ENCODE peak calls at places on chromosome 10, in four cellular contexts. One of them, this sample, is unnamed. For H3K4me1, the result is how much of the 10 kb centered on the place peaks cover.

GRCh38 chr10:12707461-12708185 is 293.9 kb downstream of the CCDC3 start:
- DNase-seq in PC-3: peak
- DNase-seq in cardiac muscle cell: peak
- DNase-seq in IMR-90: peak
- DNase-seq in this sample: peak

GRCh38 chr10:90440870-90441269 is 417.0 kb downstream of the HTR7 start:
- DNase-seq in PC-3: no peak
- DNase-seq in cardiac muscle cell: no peak
- DNase-seq in IMR-90: no peak
- DNase-seq in this sample: no peak

GRCh38 chr10:72564596-72564995 is 61.3 kb downstream of the MICU1 start:
- DNase-seq in PC-3: no peak
- DNase-seq in cardiac muscle cell: peak
- DNase-seq in IMR-90: peak
- DNase-seq in this sample: no peak

GRCh38 chr10:93445097-93445960 is 36.8 kb downstream of the MYOF start:
- DNase-seq in PC-3: peak
- DNase-seq in cardiac muscle cell: peak
- DNase-seq in IMR-90: peak
- DNase-seq in this sample: peak

GRCh38 chr10:24726626-24727025 is 2.9 kb upstream of the ARHGAP21 start:
- DNase-seq in PC-3: no peak
- DNase-seq in cardiac muscle cell: no peak
- DNase-seq in IMR-90: no peak
- DNase-seq in this sample: no peak

GRCh38 chr10:24706479-24707118 is 17.1 kb downstream of the ARHGAP21 start:
- DNase-seq in PC-3: peak
- DNase-seq in cardiac muscle cell: peak
- DNase-seq in IMR-90: peak
- DNase-seq in this sample: no peak

GRCh38 chr10:70615784-70616511 is 13.4 kb upstream of the PRF1 start:
- DNase-seq in PC-3: peak
- DNase-seq in cardiac muscle cell: no peak
- DNase-seq in IMR-90: no peak
- DNase-seq in this sample: no peak

GRCh38 chr10:80444646-80445319 is 9.3 kb upstream of the TSPAN14 start:
- DNase-seq in PC-3: no peak
- DNase-seq in cardiac muscle cell: peak
- DNase-seq in IMR-90: peak
- DNase-seq in this sample: no peak

GRCh38 chr10:133129151-133129853 is 30.7 kb upstream of the KNDC1 start:
- DNase-seq in PC-3: no peak
- DNase-seq in cardiac muscle cell: no peak
- DNase-seq in IMR-90: no peak
- DNase-seq in this sample: no peak

GRCh38 chr10:89414879-89415821 is 782 bp downstream of the IFIT5 start:
- DNase-seq in PC-3: peak
- DNase-seq in cardiac muscle cell: peak
- DNase-seq in IMR-90: peak
- DNase-seq in this sample: no peak

GRCh38 chr10:108545921-108546320 is 1377.4 kb downstream of the XPNPEP1 start:
- DNase-seq in PC-3: no peak
- DNase-seq in cardiac muscle cell: no peak
- DNase-seq in IMR-90: no peak
- DNase-seq in this sample: no peak

GRCh38 chr10:30160431-30160982 is 101.1 kb upstream of the JCAD start:
- DNase-seq in PC-3: no peak
- DNase-seq in cardiac muscle cell: peak
- DNase-seq in IMR-90: no peak
- DNase-seq in this sample: no peak

DNA sequence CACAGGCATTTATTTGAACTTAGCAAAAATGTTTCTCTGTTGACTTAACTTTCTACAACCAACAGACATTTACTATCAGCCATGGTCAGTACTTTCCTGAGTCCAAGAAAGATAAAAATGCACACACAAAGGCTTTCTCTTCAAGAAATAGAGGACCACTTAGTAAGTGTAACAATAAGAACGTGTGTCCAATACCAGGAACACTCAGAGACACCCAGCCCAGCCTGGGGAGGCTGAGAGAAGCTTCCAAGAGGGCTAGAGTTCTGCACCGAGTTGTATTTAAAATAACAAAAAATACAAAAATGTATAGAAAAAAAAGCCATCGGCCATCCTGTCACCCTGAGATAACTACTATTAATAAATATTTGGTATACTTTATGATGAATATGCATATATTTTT is 35.8 kb downstream of the VSTM4 start:
- DNase-seq in PC-3: no peak
- DNase-seq in cardiac muscle cell: no peak
- DNase-seq in IMR-90: no peak
- DNase-seq in this sample: no peak
- H3K4me1 ChIP-seq in PC-3: under half
- H3K4me1 ChIP-seq in cardiac muscle cell: under half
- H3K4me1 ChIP-seq in IMR-90: under half
- H3K4me1 ChIP-seq in this sample: half or more

GRCh38 chr10:15370741-15371701 is at the start of gene FAM171A1:
- DNase-seq in PC-3: peak
- DNase-seq in cardiac muscle cell: peak
- DNase-seq in IMR-90: peak
- DNase-seq in this sample: no peak
- TF ChIP-seq CTCF in PC-3: no peak
- TF ChIP-seq CTCF in cardiac muscle cell: no peak
- TF ChIP-seq CTCF in IMR-90: peak
- TF ChIP-seq CTCF in this sample: peak

GRCh38 chr10:110864662-110865140 is 7.0 kb upstream of the PDCD4 start:
- DNase-seq in PC-3: no peak
- DNase-seq in cardiac muscle cell: no peak
- DNase-seq in IMR-90: no peak
- DNase-seq in this sample: peak
- H3K4me1 ChIP-seq in PC-3: under half
- H3K4me1 ChIP-seq in cardiac muscle cell: under half
- H3K4me1 ChIP-seq in IMR-90: under half
- H3K4me1 ChIP-seq in this sample: under half

GRCh38 chr10:137031-137430 is 1.8 kb downstream of the ZMYND11 start:
- DNase-seq in PC-3: peak
- DNase-seq in cardiac muscle cell: peak
- DNase-seq in IMR-90: peak
- DNase-seq in this sample: no peak
- TF ChIP-seq CTCF in PC-3: peak
- TF ChIP-seq CTCF in cardiac muscle cell: peak
- TF ChIP-seq CTCF in IMR-90: peak
- TF ChIP-seq CTCF in this sample: peak

GRCh38 chr10:123007558-123008378 is 827 bp downstream of the IKZF5 start:
- DNase-seq in PC-3: peak
- DNase-seq in cardiac muscle cell: peak
- DNase-seq in IMR-90: peak
- DNase-seq in this sample: no peak
- H3K4me1 ChIP-seq in PC-3: under half
- H3K4me1 ChIP-seq in cardiac muscle cell: under half
- H3K4me1 ChIP-seq in IMR-90: under half
- H3K4me1 ChIP-seq in this sample: under half

DNA sequence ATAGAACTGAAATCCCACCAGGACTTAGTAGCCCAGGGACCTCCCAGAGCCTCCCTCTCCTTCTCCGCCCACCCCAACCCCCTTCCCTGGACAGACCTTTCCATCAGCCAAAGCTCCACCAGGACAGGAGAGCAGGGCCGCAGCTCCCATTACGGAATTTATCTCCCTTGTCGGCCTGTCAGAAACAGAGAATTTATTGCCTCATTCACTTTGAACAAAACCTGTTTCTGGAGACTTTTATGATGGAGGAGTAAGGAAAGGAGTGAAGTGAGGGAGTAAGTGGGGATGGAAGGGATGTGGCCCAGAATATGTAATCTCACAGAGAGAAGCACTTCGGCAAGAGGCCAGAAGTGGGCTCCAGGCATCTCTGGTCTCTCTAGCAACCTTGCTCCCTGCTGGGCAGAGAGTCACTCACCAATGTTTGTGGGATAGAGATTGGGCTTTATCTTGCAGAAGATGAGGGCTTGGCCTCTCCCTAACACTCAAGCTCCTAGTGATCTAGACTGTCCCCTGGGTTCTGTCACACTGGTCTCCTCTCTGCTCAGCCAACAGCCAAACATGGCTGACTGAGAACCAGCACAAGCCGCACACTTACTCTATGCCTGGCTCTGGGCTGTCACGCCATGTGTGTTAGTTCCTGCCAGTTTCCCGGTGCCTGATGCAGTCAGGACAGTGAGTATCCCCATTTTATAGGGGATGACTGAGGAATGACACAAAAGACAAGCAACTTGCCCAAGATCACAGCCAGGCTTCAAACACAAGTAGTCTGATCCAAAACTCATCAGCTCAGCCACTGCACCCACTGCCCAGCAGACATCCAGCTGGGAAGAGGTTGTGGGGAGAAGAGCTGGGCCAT is 149.4 kb upstream of the ZMIZ1 start:
- DNase-seq in PC-3: peak
- DNase-seq in cardiac muscle cell: no peak
- DNase-seq in IMR-90: no peak
- DNase-seq in this sample: no peak
- TF ChIP-seq CTCF in PC-3: no peak
- TF ChIP-seq CTCF in cardiac muscle cell: no peak
- TF ChIP-seq CTCF in IMR-90: no peak
- TF ChIP-seq CTCF in this sample: no peak

GRCh38 chr10:62018141-62018911 is 116.8 kb downstream of the ARID5B start:
- DNase-seq in PC-3: no peak
- DNase-seq in cardiac muscle cell: no peak
- DNase-seq in IMR-90: no peak
- DNase-seq in this sample: no peak

GRCh38 chr10:62015994-62016393 is 114.5 kb downstream of the ARID5B start:
- DNase-seq in PC-3: no peak
- DNase-seq in cardiac muscle cell: peak
- DNase-seq in IMR-90: peak
- DNase-seq in this sample: no peak

GRCh38 chr10:62017141-62017870 is 115.8 kb downstream of the ARID5B start:
- DNase-seq in PC-3: no peak
- DNase-seq in cardiac muscle cell: no peak
- DNase-seq in IMR-90: no peak
- DNase-seq in this sample: no peak

GRCh38 chr10:62014510-62014909 is 113.0 kb downstream of the ARID5B start:
- DNase-seq in PC-3: no peak
- DNase-seq in cardiac muscle cell: no peak
- DNase-seq in IMR-90: no peak
- DNase-seq in this sample: no peak

GRCh38 chr10:62016477-62017140 is 115.1 kb downstream of the ARID5B start:
- DNase-seq in PC-3: no peak
- DNase-seq in cardiac muscle cell: no peak
- DNase-seq in IMR-90: peak
- DNase-seq in this sample: no peak
- H3K4me1 ChIP-seq in PC-3: under half
- H3K4me1 ChIP-seq in cardiac muscle cell: under half
- H3K4me1 ChIP-seq in IMR-90: under half
- H3K4me1 ChIP-seq in this sample: under half